ENCODE peak calls at places on chromosomes 13 and 19, in nine cellular contexts. R is testis, S is AG08396, V is immature natural killer cell, U is T-helper 2 cell, X is T47D, E is GM12865, Q is iPS-NIHi11, P is Calu3. Y is an unnamed sample.

GRCh38 chr19:9936151-9937000 is at the start of gene OLFM2:
- DNase-seq in Q (peak; percentile 89), V (no peak), S (no peak), R (peak; percentile 36), X (no peak), P (no peak), E (no peak), U (no peak), Y (no peak)

GRCh38 chr19:39308531-39309304 is 11.9 kb downstream of the LRFN1 start:
- DNase-seq in P (no peak), X (no peak), R (no peak), S (no peak), U (no peak), Q (peak; percentile 84), E (no peak), V (no peak), Y (no peak)

GRCh38 chr13:88294368-88294767 is 623.2 kb downstream of the SLITRK5 start:
- DNase-seq in X (no peak), P (no peak), U (no peak), V (no peak), R (no peak), Q (no peak), E (no peak), S (no peak), Y (no peak)

GRCh38 chr13:41780736-41781708 is 179.9 kb downstream of the VWA8 start:
- DNase-seq in V (no peak), P (no peak), S (peak; percentile 55), E (no peak), X (no peak), U (no peak), R (no peak), Q (no peak), Y (no peak)

GRCh38 chr13:30006246-30006645 is 155.8 kb upstream of the UBL3 start:
- DNase-seq in S (no peak), E (no peak), Q (no peak), V (no peak), R (no peak), X (no peak), U (no peak), P (no peak), Y (no peak)

GRCh38 chr13:87777395-87777794 is 106.2 kb downstream of the SLITRK5 start:
- DNase-seq in Q (no peak), S (no peak), V (no peak), R (no peak), P (no peak), E (no peak), X (no peak), U (no peak), Y (no peak)

GRCh38 chr19:31119951-31120690 is 229.1 kb downstream of the TSHZ3 start:
- DNase-seq in E (no peak), X (no peak), R (no peak), V (no peak), Q (no peak), S (no peak), U (no peak), P (no peak), Y (no peak)

GRCh38 chr13:19283836-19284235 is 102.2 kb upstream of the TUBA3C start:
- DNase-seq in X (no peak), S (no peak), Q (no peak), P (no peak), R (no peak), U (no peak), E (no peak), V (no peak), Y (no peak)

GRCh38 chr19:13806728-13807127 is 11.5 kb downstream of the ZSWIM4 start:
- DNase-seq in V (no peak), E (no peak), S (no peak), Q (no peak), X (no peak), P (no peak), R (no peak), U (no peak), Y (no peak)

GRCh38 chr19:37654525-37654832 is 786 bp downstream of the ZFP30 start:
- DNase-seq in V (no peak), P (no peak), U (no peak), E (no peak), Q (no peak), R (no peak), X (no peak), S (no peak), Y (no peak)

GRCh38 chr13:111429064-111429558 is 108.7 kb downstream of the TEX29 start:
- DNase-seq in Q (peak; percentile 87), P (peak; percentile 26), E (peak; percentile 29), U (no peak), V (no peak), S (peak; percentile 64), R (peak; percentile 74), X (peak; percentile 19), Y (peak; percentile 9)

GRCh38 chr13:52414963-52415362 is 9.0 kb upstream of the THSD1 start:
- DNase-seq in V (no peak), S (peak; percentile 58), X (no peak), R (no peak), Q (no peak), P (no peak), E (no peak), U (no peak), Y (no peak)

GRCh38 chr13:113722921-113723320 is 36.1 kb upstream of the TMEM255B start:
- DNase-seq in E (no peak), U (no peak), V (no peak), R (no peak), S (no peak), Q (no peak), X (no peak), P (no peak), Y (no peak)

GRCh38 chr19:50890422-50891252 is 17.4 kb downstream of the KLK2 start:
- DNase-seq in E (peak; percentile 32), V (no peak), X (no peak), P (no peak), S (no peak), R (no peak), Q (no peak), U (no peak), Y (no peak)

GRCh38 chr19:54434862-54435174 is 14.2 kb upstream of the LENG8 start:
- DNase-seq in V (no peak), R (no peak), P (no peak), U (no peak), S (no peak), E (no peak), X (no peak), Q (no peak), Y (no peak)

GRCh38 chr13:104483631-104484030 is 1417.4 kb upstream of the SLC10A2 start:
- DNase-seq in Q (no peak), V (no peak), U (no peak), P (no peak), X (no peak), S (no peak), R (no peak), E (no peak), Y (no peak)

GRCh38 chr19:38434549-38435051 is 1.1 kb downstream of the RYR1 start:
- DNase-seq in E (no peak), Q (peak; percentile 87), R (no peak), V (no peak), P (no peak), U (no peak), X (no peak), S (no peak), Y (no peak)

GRCh38 chr13:101116381-101116780 is 299.9 kb downstream of the NALCN start:
- DNase-seq in S (no peak), R (no peak), P (no peak), V (no peak), U (no peak), E (no peak), X (no peak), Q (no peak), Y (no peak)

GRCh38 chr19:16626796-16627193 is 1.2 kb downstream of the MED26 start:
- DNase-seq in E (no peak), S (no peak), U (no peak), R (no peak), P (no peak), V (no peak), X (no peak), Q (no peak), Y (no peak)

GRCh38 chr19:5961969-5962945 is 15.7 kb downstream of the RANBP3 start:
- DNase-seq in V (peak; percentile 79), Q (no peak), U (no peak), E (no peak), X (peak; percentile 23), R (no peak), S (peak; percentile 70), P (peak; percentile 11), Y (peak; percentile 75)

GRCh38 chr13:42832341-42833153 is 51.2 kb downstream of the FAM216B start:
- DNase-seq in E (no peak), R (no peak), V (no peak), S (peak; percentile 51), U (no peak), Q (no peak), X (no peak), P (no peak), Y (no peak)

GRCh38 chr13:18949970-18950369 is 231.7 kb downstream of the TUBA3C start:
- DNase-seq in R (no peak), E (no peak), U (no peak), Q (peak; percentile 3), V (no peak), P (no peak), S (no peak), X (no peak), Y (no peak)

GRCh38 chr19:6602729-6603114 is 11.8 kb upstream of the CD70 start:
- DNase-seq in U (no peak), S (no peak), Q (no peak), X (no peak), E (peak; percentile 67), V (no peak), R (no peak), P (no peak), Y (no peak)

GRCh38 chr13:23695196-23695595 is 125.0 kb downstream of the TNFRSF19 start:
- DNase-seq in R (no peak), V (no peak), E (no peak), Q (no peak), S (no peak), U (no peak), P (no peak), X (no peak), Y (no peak)

GRCh38 chr13:51644649-51645048 is 60.4 kb downstream of the WDFY2 start:
- DNase-seq in S (no peak), Q (no peak), R (no peak), U (no peak), X (no peak), V (no peak), P (no peak), E (peak; percentile 27), Y (no peak)

GRCh38 chr13:109145631-109146030 is 516.2 kb downstream of the MYO16 start:
- DNase-seq in Q (peak; percentile 53), X (peak; percentile 65), V (no peak), P (no peak), E (peak; percentile 48), S (peak; percentile 79), R (peak; percentile 66), U (no peak), Y (no peak)

GRCh38 chr13:49858183-49858856 is 65.8 kb upstream of the KPNA3 start:
- DNase-seq in V (no peak), U (no peak), P (peak; percentile 23), X (no peak), R (no peak), E (no peak), S (peak; percentile 73), Q (no peak), Y (no peak)

GRCh38 chr19:18996796-18997394 is 36.4 kb downstream of the SUGP2 start:
- DNase-seq in U (no peak), X (no peak), V (no peak), E (no peak), Q (no peak), R (no peak), S (no peak), P (no peak), Y (no peak)

GRCh38 chr13:36919833-36920611 is at the start of gene SMAD9:
- DNase-seq in U (no peak), E (peak; percentile 59), X (peak; percentile 35), Q (peak; percentile 78), V (no peak), P (peak; percentile 55), S (peak; percentile 90), R (peak; percentile 86), Y (no peak)

GRCh38 chr13:21133077-21133476 is 43.3 kb downstream of the SKA3 start:
- DNase-seq in E (no peak), Q (no peak), R (no peak), U (no peak), X (no peak), V (no peak), P (no peak), S (no peak), Y (no peak)

GRCh38 chr19:3116621-3117020 is 19.2 kb upstream of the GNA15 start:
- DNase-seq in S (no peak), R (no peak), E (no peak), X (no peak), V (no peak), P (no peak), Q (no peak), U (no peak), Y (no peak)